ENCODE peak calls at places on chromosomes 3 and 15, in nine cellular contexts. A, S, X, Y, H, K, B, G and P are unnamed samples.

GRCh38 chr3:16362781-16363180 is 97.8 kb downstream of the OXNAD1 start:
- DNase-seq in K (no peak), X (no peak), H (no peak), A (no peak), G (no peak), Y (no peak), B (no peak), S (no peak), P (no peak)

GRCh38 chr3:155018621-155019330 is 61.3 kb upstream of the MME start:
- DNase-seq in G (no peak), S (no peak), A (no peak), Y (no peak), B (no peak), H (no peak), K (no peak), X (no peak), P (no peak)

GRCh38 chr15:101672298-101672697 is 20.1 kb upstream of the TM2D3 start:
- DNase-seq in H (no peak), X (no peak), B (no peak), Y (no peak), A (no peak), K (peak), S (no peak), G (no peak), P (no peak)

GRCh38 chr3:72347819-72348319 is 500.4 kb downstream of the SHQ1 start:
- DNase-seq in Y (peak), S (no peak), G (peak), A (no peak), H (no peak), K (peak), B (no peak), X (peak), P (no peak)

GRCh38 chr15:90539789-90540188 is 10.1 kb downstream of the CRTC3 start:
- DNase-seq in X (no peak), H (no peak), B (no peak), G (no peak), Y (peak), S (peak), K (no peak), A (no peak), P (no peak)

GRCh38 chr15:31489801-31490646 is 163.4 kb downstream of the KLF13 start:
- DNase-seq in B (peak), G (peak), X (no peak), A (peak), S (peak), Y (peak), K (no peak), H (no peak), P (peak)

GRCh38 chr3:3288288-3288687 is 108.8 kb upstream of the CRBN start:
- DNase-seq in S (no peak), A (no peak), B (peak), K (no peak), H (no peak), X (no peak), G (no peak), Y (no peak), P (no peak)

GRCh38 chr15:36818260-36818659 is 238.8 kb downstream of the CDIN1 start:
- DNase-seq in X (no peak), Y (no peak), K (no peak), A (no peak), B (no peak), H (no peak), S (no peak), G (no peak), P (no peak)

GRCh38 chr15:35514759-35515158 is 31.2 kb downstream of the DPH6 start:
- DNase-seq in K (no peak), B (no peak), Y (no peak), H (no peak), A (no peak), S (no peak), X (no peak), G (no peak), P (no peak)

GRCh38 chr15:62545392-62546227 is 380.5 kb upstream of the C2CD4B start:
- DNase-seq in A (no peak), G (no peak), S (no peak), K (peak), X (peak), H (no peak), Y (no peak), B (no peak), P (no peak)

GRCh38 chr3:122233109-122233952 is 49.9 kb downstream of the CASR start:
- DNase-seq in B (no peak), S (no peak), Y (no peak), K (peak), X (no peak), A (no peak), H (no peak), G (peak), P (no peak)

GRCh38 chr15:91882858-91883586 is 29.5 kb downstream of the SLCO3A1 start:
- DNase-seq in S (no peak), Y (no peak), H (no peak), G (no peak), X (no peak), A (no peak), K (peak), B (no peak), P (no peak)

GRCh38 chr3:112531358-112531781 is 30.4 kb downstream of the ATG3 start:
- DNase-seq in G (no peak), K (no peak), Y (no peak), S (peak), X (no peak), H (no peak), B (peak), A (no peak), P (no peak)

GRCh38 chr15:68644088-68644904 is 65.5 kb downstream of the CORO2B start:
- DNase-seq in H (no peak), K (no peak), X (no peak), G (no peak), B (no peak), Y (no peak), A (no peak), S (no peak), P (no peak)

GRCh38 chr3:173395412-173396181 is 1.9 kb upstream of the NLGN1 start:
- DNase-seq in B (peak), K (peak), G (peak), H (peak), S (peak), X (peak), Y (peak), A (peak), P (peak)

GRCh38 chr3:122691195-122691594 is 10.6 kb downstream of the PARP14 start:
- DNase-seq in S (no peak), Y (no peak), K (no peak), B (no peak), A (no peak), X (no peak), H (no peak), G (no peak), P (no peak)

GRCh38 chr3:74630602-74631001 is 16.1 kb upstream of the CNTN3 start:
- DNase-seq in H (no peak), S (no peak), K (no peak), Y (no peak), G (no peak), B (no peak), X (no peak), A (no peak), P (no peak)

GRCh38 chr3:65732060-65732933 is 306.4 kb downstream of the MAGI1 start:
- DNase-seq in Y (no peak), H (peak), K (no peak), S (peak), A (peak), X (peak), B (peak), G (peak), P (peak)

GRCh38 chr15:37101634-37102314 is 1.4 kb upstream of the MEIS2 start:
- DNase-seq in K (peak), Y (no peak), H (no peak), G (peak), B (peak), X (peak), S (no peak), A (peak), P (peak)

GRCh38 chr15:89797678-89798201 is 16.9 kb downstream of the ANPEP start:
- DNase-seq in B (no peak), G (no peak), H (no peak), Y (no peak), X (no peak), S (no peak), K (no peak), A (no peak), P (no peak)

GRCh38 chr15:41629883-41630282 is 30.3 kb upstream of the MGA start:
- DNase-seq in B (no peak), G (no peak), S (no peak), A (no peak), K (no peak), X (no peak), H (no peak), Y (no peak), P (no peak)

GRCh38 chr3:158483701-158484100 is 87.3 kb upstream of the MLF1 start:
- DNase-seq in X (no peak), G (no peak), H (no peak), A (no peak), Y (no peak), B (no peak), S (no peak), K (no peak), P (no peak)

GRCh38 chr3:126373682-126374601 is 16.7 kb upstream of the KLF15 start:
- DNase-seq in Y (no peak), X (no peak), B (no peak), G (no peak), H (no peak), S (no peak), K (no peak), A (no peak), P (peak)

GRCh38 chr3:185744997-185745843 is 79.6 kb downstream of the IGF2BP2 start:
- DNase-seq in S (no peak), Y (no peak), A (no peak), B (no peak), X (no peak), H (no peak), G (no peak), K (no peak), P (peak)

GRCh38 chr3:13072239-13073041 is 789 bp downstream of the IQSEC1 start:
- DNase-seq in A (no peak), Y (no peak), S (no peak), B (no peak), G (peak), X (no peak), H (peak), K (peak), P (no peak)

GRCh38 chr3:99330281-99330680 is 308.1 kb upstream of the COL8A1 start:
- DNase-seq in G (no peak), H (no peak), S (no peak), A (no peak), X (no peak), K (no peak), Y (no peak), B (no peak), P (no peak)

GRCh38 chr3:188824596-188824995 is 347.2 kb upstream of the TPRG1 start:
- DNase-seq in K (no peak), S (no peak), A (no peak), H (no peak), Y (no peak), X (no peak), G (no peak), B (no peak), P (no peak)